ENCODE peak calls at places on chromosomes 5 and 9, in seven cellular contexts. T is neuronal stem cell, X is mesendoderm, F is IMR-90, U is H9, B is mesenchymal stem cell, W is trophoblast cell. S is an unnamed sample.

GRCh38 chr5:96780626-96781025 is 27.1 kb downstream of the ERAP1 start:
- DNase-seq in X (no peak), W (peak; percentile 62), B (peak; percentile 18), F (peak; percentile 22), U (no peak), T (no peak), S (no peak)

GRCh38 chr9:138077898-138078540 is 200.4 kb downstream of the CACNA1B start:
- DNase-seq in B (no peak), U (no peak), W (no peak), X (no peak), T (no peak), F (no peak), S (no peak)

GRCh38 chr5:91378683-91379601 is 4.2 kb downstream of the ARRDC3 start:
- DNase-seq in T (no peak), X (peak; percentile 13), B (no peak), U (no peak), W (no peak), F (no peak), S (no peak)

GRCh38 chr9:107269681-107270080 is 13.4 kb upstream of the RAD23B start:
- DNase-seq in F (peak; percentile 55), U (no peak), T (no peak), W (peak; percentile 90), B (no peak), X (no peak), S (no peak)

GRCh38 chr9:137156567-137157375 is 13.1 kb downstream of the LRRC26 start:
- DNase-seq in B (peak; percentile 33), F (peak; percentile 21), W (peak; percentile 28), X (peak; percentile 46), T (peak; percentile 42), U (peak; percentile 75), S (no peak)

GRCh38 chr9:94002316-94003140 is 47.4 kb upstream of the BARX1 start:
- DNase-seq in W (peak; percentile 70), U (peak; percentile 69), X (peak; percentile 80), T (peak; percentile 69), B (peak; percentile 55), F (peak; percentile 50), S (peak; percentile 75)

GRCh38 chr5:69367697-69368279 is 1.5 kb downstream of the AK6 start:
- DNase-seq in B (peak; percentile 11), X (no peak), T (no peak), U (no peak), W (peak; percentile 27), F (no peak), S (no peak)

GRCh38 chr9:522658-523057 is 308.0 kb downstream of the DOCK8 start:
- DNase-seq in W (no peak), F (no peak), B (no peak), T (no peak), U (no peak), X (no peak), S (no peak)

GRCh38 chr9:34927061-34927460 is 31.0 kb upstream of the PHF24 start:
- DNase-seq in B (no peak), X (no peak), F (no peak), T (no peak), W (no peak), U (no peak), S (no peak)

GRCh38 chr5:178149199-178149932 is 4.3 kb downstream of the NHP2 start:
- DNase-seq in U (no peak), X (no peak), W (no peak), T (no peak), B (no peak), F (peak; percentile 19), S (no peak)

GRCh38 chr9:133375116-133375723 is 640 bp downstream of the SURF4 start:
- DNase-seq in W (peak; percentile 84), B (peak; percentile 72), X (peak; percentile 63), F (peak; percentile 46), T (peak; percentile 23), U (no peak), S (no peak)

GRCh38 chr5:106843812-106844416 is 826.8 kb downstream of the EFNA5 start:
- DNase-seq in U (no peak), B (peak; percentile 34), F (no peak), X (peak; percentile 65), W (no peak), T (no peak), S (no peak)

GRCh38 chr5:96022971-96023370 is 61.3 kb upstream of the ELL2 start:
- DNase-seq in T (no peak), W (no peak), F (no peak), U (no peak), X (peak; percentile 11), B (no peak), S (no peak)

GRCh38 chr5:67206381-67207328 is 10.1 kb upstream of the CD180 start:
- DNase-seq in B (no peak), U (no peak), T (no peak), X (no peak), F (peak; percentile 84), W (peak; percentile 88), S (no peak)

GRCh38 chr9:79104951-79105350 is 466.8 kb upstream of the TLE4 start:
- DNase-seq in T (no peak), B (no peak), W (no peak), F (no peak), U (no peak), X (no peak), S (no peak)

GRCh38 chr9:84966876-84967830 is 297.6 kb downstream of the NTRK2 start:
- DNase-seq in B (no peak), W (no peak), F (no peak), X (peak; percentile 82), T (no peak), U (peak; percentile 88), S (peak; percentile 80)

GRCh38 chr5:169195601-169196000 is 105.3 kb downstream of the SLIT3 start:
- DNase-seq in F (no peak), T (no peak), W (no peak), U (no peak), B (no peak), X (no peak), S (no peak)

GRCh38 chr9:35691757-35692301 is 2.1 kb upstream of the TPM2 start:
- DNase-seq in T (no peak), U (peak; percentile 52), X (peak; percentile 55), B (no peak), F (no peak), W (peak; percentile 47), S (no peak)

GRCh38 chr5:96968614-96969013 is 32.7 kb downstream of the LNPEP start:
- DNase-seq in W (peak; percentile 30), U (no peak), F (peak; percentile 28), X (no peak), T (no peak), B (peak; percentile 74), S (no peak)

GRCh38 chr5:155728146-155728856 is 598.7 kb upstream of the SGCD start:
- DNase-seq in U (peak; percentile 72), W (no peak), X (peak; percentile 73), F (peak; percentile 16), T (peak; percentile 52), B (peak; percentile 11), S (no peak)

GRCh38 chr9:135060461-135061116 is 26.9 kb upstream of the OLFM1 start:
- DNase-seq in B (no peak), U (peak; percentile 10), W (no peak), F (no peak), X (no peak), T (no peak), S (no peak)

GRCh38 chr9:95174038-95174437 is 143.5 kb downstream of the FANCC start:
- DNase-seq in X (no peak), B (no peak), T (no peak), F (no peak), U (no peak), W (no peak), S (no peak)

GRCh38 chr5:134503937-134504437 is 21.5 kb upstream of the JADE2 start:
- DNase-seq in W (no peak), F (peak; percentile 60), U (no peak), X (no peak), T (no peak), B (no peak), S (no peak)

DNA sequence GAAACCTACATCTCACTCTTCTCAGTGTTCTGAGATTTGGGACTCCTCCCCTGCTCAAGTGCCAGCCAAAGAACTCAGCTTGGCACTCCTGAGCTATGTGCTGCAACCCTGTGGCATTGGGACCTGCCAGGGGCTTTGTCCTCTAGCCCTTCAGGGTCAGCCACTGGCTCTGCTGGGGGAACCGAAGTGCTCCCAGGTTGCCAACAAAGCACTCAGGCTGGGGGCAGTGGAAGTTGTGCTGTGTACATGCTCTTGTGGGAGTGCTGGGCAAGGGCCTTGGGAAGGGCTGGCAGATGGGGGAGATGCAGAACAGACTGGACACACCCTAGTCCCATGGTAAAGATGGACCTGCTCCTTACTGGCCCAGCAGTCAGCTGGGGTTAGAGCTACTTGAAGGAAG is 498.6 kb downstream of the CAAP1 start:
- DNase-seq in W (no peak), T (no peak), B (no peak), X (no peak), F (no peak), U (no peak), S (no peak)
- H2BK120ac ChIP-seq in W (no peak overlapping the region), T (no peak overlapping the region), B (no peak overlapping the region), X (no peak overlapping the region), F (no peak overlapping the region), U (no peak overlapping the region), S (no peak overlapping the region)

GRCh38 chr9:69063839-69064238 is 28.3 kb downstream of the FXN start:
- DNase-seq in U (no peak), W (peak; percentile 7), T (no peak), F (no peak), X (no peak), B (no peak), S (no peak)
- H2BK120ac ChIP-seq in U (no peak overlapping the region), W (no peak overlapping the region), T (no peak overlapping the region), F (no peak overlapping the region), X (no peak overlapping the region), B (no peak overlapping the region), S (no peak overlapping the region)

DNA sequence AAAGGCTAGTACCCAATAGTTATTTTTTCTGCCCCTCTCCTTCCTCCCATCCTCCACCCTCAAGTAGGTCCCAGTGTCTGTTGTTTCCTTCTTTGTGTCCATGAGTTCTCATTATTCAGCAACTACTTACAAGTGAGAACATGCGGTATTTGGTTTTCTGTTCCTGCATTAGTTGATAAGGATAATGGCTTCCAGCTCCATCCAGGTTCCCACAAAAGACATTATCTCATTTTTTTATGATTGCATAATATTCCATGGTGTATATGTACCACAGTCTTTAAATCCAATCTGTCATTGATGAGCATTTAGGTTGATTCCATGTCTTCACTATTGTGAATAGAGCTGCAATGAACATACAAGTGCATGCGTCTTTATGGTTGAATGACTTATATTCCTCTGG is 128.3 kb upstream of the ANKRD55 start:
- DNase-seq in F (no peak), X (no peak), U (no peak), T (no peak), W (no peak), B (no peak), S (no peak)
- H2BK120ac ChIP-seq in F (no peak overlapping the region), X (no peak overlapping the region), U (no peak overlapping the region), T (no peak overlapping the region), W (no peak overlapping the region), B (no peak overlapping the region), S (no peak overlapping the region)

DNA sequence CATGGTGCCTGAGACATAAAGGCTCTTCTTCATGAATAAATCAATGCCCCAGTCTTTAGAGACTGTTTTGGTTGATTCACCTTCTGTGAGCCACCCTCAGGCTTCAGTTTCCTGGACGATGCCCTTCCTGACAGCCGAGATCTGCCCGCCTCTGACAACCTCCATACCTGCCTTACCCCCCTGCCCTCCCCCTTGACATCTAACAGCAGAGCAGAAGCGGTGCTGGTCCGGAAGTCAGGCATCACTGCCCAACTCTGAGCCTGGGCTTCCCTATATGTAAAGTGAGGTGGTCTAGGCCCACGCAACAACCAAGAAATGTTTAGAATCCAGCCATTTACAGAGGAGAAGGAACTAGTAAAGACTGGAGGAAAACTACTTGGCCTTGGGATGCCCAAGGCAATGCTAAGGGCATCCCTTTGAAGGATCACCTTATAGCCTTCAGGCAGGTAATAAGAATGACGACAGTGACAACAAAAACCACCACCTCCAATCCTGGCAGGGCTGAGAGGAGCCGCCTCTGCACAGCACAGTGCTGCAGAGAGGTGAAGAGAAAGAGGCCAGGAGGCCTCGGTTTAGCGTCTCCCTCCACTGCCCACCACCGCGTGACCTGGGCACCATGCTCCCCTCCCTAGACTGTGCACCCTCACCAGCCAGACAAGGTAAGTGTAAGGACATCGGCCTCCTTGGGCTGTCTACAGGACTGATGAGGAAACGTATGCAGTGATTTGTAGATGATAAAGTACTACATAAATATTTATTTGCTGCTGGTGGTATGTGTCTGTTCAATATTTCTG is 35.3 kb upstream of the GABBR2 start:
- DNase-seq in U (no peak), F (no peak), T (no peak), X (no peak), W (no peak), B (no peak), S (no peak)
- H2BK120ac ChIP-seq in U (no peak overlapping the region), F (no peak overlapping the region), T (no peak overlapping the region), X (no peak overlapping the region), W (no peak overlapping the region), B (no peak overlapping the region), S (no peak overlapping the region)

S was measured in H1.